ENCODE peak calls at places on chromosomes 6 and 20, in six cellular contexts. U is transverse colon, Q is esophagus muscularis mucosa, E is ovary, H is A549, S is sigmoid colon. D is an unnamed sample.

GRCh38 chr6:5606546-5606945 is 345.2 kb downstream of the FARS2 start:
- DNase-seq in U (no peak), H (no peak), Q (no peak), E (no peak), S (no peak), D (no peak)

GRCh38 chr6:90156861-90157260 is 139.8 kb downstream of the BACH2 start:
- DNase-seq in E (no peak), S (no peak), H (no peak), U (no peak), Q (no peak), D (no peak)

GRCh38 chr6:109453594-109454482 is 1.7 kb downstream of the MICAL1 start:
- DNase-seq in U (no peak), S (peak), E (peak), Q (no peak), H (no peak), D (no peak)

GRCh38 chr20:31707994-31708744 is 14.5 kb downstream of the BCL2L1 start:
- DNase-seq in Q (no peak), E (no peak), H (no peak), U (peak), S (peak), D (peak)

GRCh38 chr6:187252-187840 is 104.9 kb upstream of the DUSP22 start:
- DNase-seq in E (no peak), U (no peak), S (no peak), Q (no peak), H (no peak), D (no peak)

GRCh38 chr6:100176321-100176950 is 182.4 kb upstream of the MCHR2 start:
- DNase-seq in Q (no peak), H (no peak), U (no peak), E (no peak), S (no peak), D (no peak)

GRCh38 chr20:37453836-37454235 is 67.2 kb upstream of the NNAT start:
- DNase-seq in Q (no peak), E (no peak), S (peak), H (no peak), U (no peak), D (no peak)

GRCh38 chr6:36419295-36419694 is 23.4 kb downstream of the PXT1 start:
- DNase-seq in E (no peak), Q (no peak), U (no peak), S (no peak), H (no peak), D (no peak)

GRCh38 chr6:54493138-54493537 is 184.9 kb downstream of the TINAG start:
- DNase-seq in H (peak), S (no peak), E (no peak), U (no peak), Q (no peak), D (no peak)

GRCh38 chr6:130500693-130501092 is 134.9 kb downstream of the TMEM200A start:
- DNase-seq in E (no peak), U (no peak), Q (no peak), S (no peak), H (no peak), D (no peak)

GRCh38 chr6:15121443-15121842 is 124.4 kb upstream of the JARID2 start:
- DNase-seq in U (no peak), E (no peak), S (no peak), Q (no peak), H (no peak), D (no peak)

GRCh38 chr6:31643818-31644454 is 8.5 kb downstream of the BAG6 start:
- DNase-seq in U (no peak), S (no peak), H (no peak), E (no peak), Q (no peak), D (no peak)

GRCh38 chr20:10596726-10597125 is 77.1 kb downstream of the JAG1 start:
- DNase-seq in E (no peak), H (peak), U (no peak), Q (no peak), S (no peak), D (no peak)
- TF ChIP-seq EP300 in E (no peak), H (no peak), U (no peak), Q (no peak), S (no peak), D (no peak)

GRCh38 chr6:43150051-43150751 is 20.9 kb upstream of the SRF start:
- DNase-seq in U (peak), Q (no peak), S (no peak), E (no peak), H (no peak), D (peak)
- TF ChIP-seq EP300 in U (no peak), Q (no peak), S (no peak), E (no peak), H (no peak), D (no peak)

GRCh38 chr6:34568829-34569228 is 12.7 kb upstream of the SPDEF start:
- DNase-seq in H (no peak), S (no peak), Q (no peak), U (no peak), E (no peak), D (no peak)
- TF ChIP-seq EP300 in H (no peak), S (no peak), Q (no peak), U (no peak), E (no peak), D (no peak)

GRCh38 chr20:1327241-1327653 is 1.7 kb downstream of the SDCBP2 start:
- DNase-seq in H (no peak), S (peak), Q (peak), U (peak), E (peak), D (no peak)
- TF ChIP-seq EP300 in H (no peak), S (no peak), Q (no peak), U (no peak), E (no peak), D (no peak)

GRCh38 chr6:108362455-108362854 is 67.6 kb downstream of the AFG1L start:
- DNase-seq in U (no peak), E (no peak), Q (no peak), S (no peak), H (no peak), D (no peak)

GRCh38 chr6:108360919-108361311 is 66.1 kb downstream of the AFG1L start:
- DNase-seq in H (no peak), Q (no peak), E (no peak), S (no peak), U (no peak), D (no peak)

GRCh38 chr6:108359901-108360882 is 65.3 kb downstream of the AFG1L start:
- DNase-seq in U (no peak), E (no peak), S (no peak), H (no peak), Q (no peak), D (no peak)

GRCh38 chr6:108363113-108363512 is 68.3 kb downstream of the AFG1L start:
- DNase-seq in Q (no peak), S (no peak), H (no peak), U (no peak), E (no peak), D (no peak)

DNA sequence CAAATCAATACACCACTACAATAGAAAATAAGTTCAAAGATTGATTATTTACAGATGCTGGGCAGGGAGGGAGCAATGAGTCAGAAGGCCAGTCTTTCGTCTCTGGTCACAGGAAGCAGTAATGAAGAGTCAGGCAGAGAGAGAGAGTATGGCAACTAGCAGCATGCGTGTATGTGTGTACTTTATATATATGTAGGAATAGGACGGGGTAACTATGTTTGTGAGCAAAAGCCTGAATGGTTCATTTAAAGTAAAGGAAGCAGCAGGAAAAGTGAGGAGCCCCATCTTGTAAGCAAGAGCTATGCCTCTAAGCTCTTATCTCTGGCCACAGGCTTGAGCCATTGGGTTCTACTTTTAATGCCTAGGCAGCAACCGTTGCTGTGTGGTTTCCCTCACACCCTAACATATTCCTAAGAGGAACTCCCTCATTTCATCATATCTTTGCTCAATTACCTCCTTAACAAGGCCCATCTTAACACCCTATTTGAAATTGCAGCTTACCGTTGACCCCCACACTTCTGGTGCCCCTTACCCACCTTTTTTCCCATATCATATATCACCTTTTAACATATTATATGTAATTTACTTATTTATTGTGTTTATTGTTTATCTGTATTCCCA is 66.6 kb downstream of the AFG1L start:
- DNase-seq in E (no peak), U (no peak), S (no peak), Q (no peak), H (no peak), D (no peak)
- TF ChIP-seq EP300 in E (no peak), U (no peak), S (no peak), Q (no peak), H (no peak), D (no peak)

GRCh38 chr6:22457986-22458385 is 111.4 kb upstream of the HDGFL1 start:
- DNase-seq in S (no peak), Q (no peak), U (no peak), E (no peak), H (no peak), D (no peak)
- TF ChIP-seq EP300 in S (no peak), Q (no peak), U (no peak), E (no peak), H (no peak), D (no peak)

D was measured in stomach.